ENCODE peak calls at places on chromosomes 6 and 20, in four cellular contexts. H is GM12878, F is GM12891, C is K562. M is an unnamed sample.

GRCh38 chr6:33235221-33235634 is 26.9 kb downstream of the RING1 start:
- DNase-seq in H (no peak), F (no peak), C (no peak), M (no peak)

GRCh38 chr20:15882553-15882952 is 690.7 kb downstream of the KIF16B start:
- DNase-seq in F (no peak), H (no peak), C (no peak), M (no peak)

GRCh38 chr6:5723905-5724691 is 282.6 kb downstream of the NRN1 start:
- DNase-seq in H (peak), F (peak), C (no peak), M (peak)

GRCh38 chr20:56360899-56361199 is 2.1 kb downstream of the FAM210B start:
- DNase-seq in H (no peak), F (no peak), C (peak), M (no peak)

GRCh38 chr20:17735206-17735804 is 35.5 kb downstream of the BANF2 start:
- DNase-seq in C (no peak), H (no peak), F (no peak), M (no peak)

GRCh38 chr6:109332748-109333147 is 49.5 kb downstream of the CD164 start:
- DNase-seq in F (no peak), C (peak), H (no peak), M (no peak)

GRCh38 chr6:148869589-148869988 is 122.8 kb downstream of the UST start:
- DNase-seq in F (no peak), H (no peak), C (no peak), M (no peak)

GRCh38 chr6:158042245-158042798 is 60.7 kb downstream of the SYNJ2 start:
- DNase-seq in H (no peak), C (peak), F (no peak), M (no peak)

GRCh38 chr20:57813870-57814269 is 104.1 kb upstream of the PMEPA1 start:
- DNase-seq in H (no peak), F (no peak), C (no peak), M (no peak)

GRCh38 chr6:1837868-1838267 is 228.2 kb downstream of the FOXC1 start:
- DNase-seq in F (no peak), C (no peak), H (no peak), M (no peak)

GRCh38 chr6:134049176-134049575 is 3.2 kb downstream of the SLC2A12 start:
- DNase-seq in H (no peak), F (no peak), C (no peak), M (no peak)

GRCh38 chr20:14984305-14984704 is 646.9 kb upstream of the FLRT3 start:
- DNase-seq in F (no peak), C (no peak), H (no peak), M (no peak)

GRCh38 chr6:28764014-28764723 is 159.6 kb downstream of the TRIM27 start:
- DNase-seq in H (no peak), C (peak), F (no peak), M (no peak)

DNA sequence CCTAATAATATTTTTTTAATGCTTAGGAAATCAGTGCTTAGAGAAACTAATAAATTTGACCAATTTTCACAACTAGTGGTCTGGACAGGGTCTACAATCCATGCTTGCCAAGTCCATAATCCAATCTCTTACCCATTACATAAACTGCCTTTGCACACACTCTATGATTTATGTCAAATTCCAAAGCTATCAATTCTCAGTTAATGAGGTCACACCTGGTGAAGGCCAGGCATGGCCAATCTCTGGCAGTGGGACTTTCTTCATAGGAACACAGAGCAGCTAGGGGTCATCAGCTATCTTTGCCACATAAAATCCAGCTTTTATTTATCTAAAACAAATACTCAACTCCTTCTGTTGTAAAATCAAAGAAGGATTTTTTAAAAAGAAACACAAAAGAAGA is 21.2 kb downstream of the PAK5 start:
- DNase-seq in H (no peak), C (no peak), F (no peak), M (no peak)
- TF ChIP-seq SPI1 in H (no peak), C (no peak), F (no peak), M (no peak)

GRCh38 chr20:50931048-50931305 is 260 bp downstream of the ADNP start:
- DNase-seq in C (no peak), F (peak), H (no peak), M (no peak)

GRCh38 chr20:50929299-50930138 is 1.7 kb downstream of the ADNP start:
- DNase-seq in C (peak), F (peak), H (peak), M (peak)

GRCh38 chr20:50931306-50932015 is at the start of gene ADNP:
- DNase-seq in C (peak), F (peak), H (peak), M (peak)

GRCh38 chr20:50932016-50932338 is 740 bp upstream of the ADNP start:
- DNase-seq in F (no peak), H (no peak), C (no peak), M (no peak)

GRCh38 chr20:50930139-50931047 is 844 bp downstream of the ADNP start:
- DNase-seq in F (no peak), H (no peak), C (peak), M (no peak)
- TF ChIP-seq SPI1 in F (no peak), H (no peak), C (no peak), M (no peak)

GRCh38 chr6:169158750-169159149 is 94.9 kb downstream of the THBS2 start:
- DNase-seq in C (no peak), H (no peak), F (no peak), M (no peak)
- TF ChIP-seq SPI1 in C (no peak), H (no peak), F (no peak), M (no peak)

GRCh38 chr20:4613718-4614620 is 107.7 kb upstream of the PRND start:
- DNase-seq in H (peak), F (peak), C (peak), M (peak)

GRCh38 chr20:4613184-4613583 is 108.5 kb upstream of the PRND start:
- DNase-seq in F (no peak), C (no peak), H (no peak), M (no peak)

GRCh38 chr20:4617484-4617883 is 104.2 kb upstream of the PRND start:
- DNase-seq in C (no peak), F (no peak), H (no peak), M (no peak)

DNA sequence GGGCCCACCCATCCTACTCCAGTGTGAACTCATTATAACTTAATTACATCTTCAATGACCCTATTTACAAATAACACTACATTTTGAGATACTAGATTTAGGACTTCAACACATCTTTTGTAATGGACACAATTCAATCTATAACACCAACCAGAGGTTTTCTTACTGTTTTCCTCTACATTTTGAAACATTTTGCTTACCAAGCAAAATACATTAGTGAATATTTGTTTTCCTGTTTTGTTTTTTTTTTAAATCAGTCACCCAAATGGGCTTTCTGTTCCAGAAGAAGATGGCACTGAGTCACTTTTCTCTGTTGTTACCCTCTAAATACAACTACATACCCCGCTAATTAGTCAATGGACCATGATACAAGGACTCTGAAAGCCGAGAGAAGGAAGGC is 104.7 kb upstream of the PRND start:
- DNase-seq in F (no peak), H (no peak), C (no peak), M (no peak)
- TF ChIP-seq SPI1 in F (no peak), H (no peak), C (no peak), M (no peak)

GRCh38 chr6:81743649-81744048 is 8.8 kb downstream of the TENT5A start:
- DNase-seq in H (no peak), F (no peak), C (no peak), M (no peak)
- TF ChIP-seq SPI1 in H (no peak), F (no peak), C (no peak), M (no peak)

GRCh38 chr20:64083380-64084208 is 604 bp downstream of the LKAAEAR1 start:
- DNase-seq in F (no peak), C (peak), H (no peak), M (peak)
- TF ChIP-seq SPI1 in F (no peak), C (no peak), H (no peak), M (no peak)

GRCh38 chr20:59437601-59438031 is 137.2 kb downstream of the EDN3 start:
- DNase-seq in F (no peak), C (no peak), H (no peak), M (no peak)

GRCh38 chr20:59431014-59431413 is 130.6 kb downstream of the EDN3 start:
- DNase-seq in H (no peak), C (no peak), F (no peak), M (no peak)

GRCh38 chr20:59438201-59438600 is 137.8 kb downstream of the EDN3 start:
- DNase-seq in C (no peak), F (no peak), H (no peak), M (no peak)

GRCh38 chr20:59435496-59435895 is 135.1 kb downstream of the EDN3 start:
- DNase-seq in F (no peak), C (no peak), H (no peak), M (no peak)

DNA sequence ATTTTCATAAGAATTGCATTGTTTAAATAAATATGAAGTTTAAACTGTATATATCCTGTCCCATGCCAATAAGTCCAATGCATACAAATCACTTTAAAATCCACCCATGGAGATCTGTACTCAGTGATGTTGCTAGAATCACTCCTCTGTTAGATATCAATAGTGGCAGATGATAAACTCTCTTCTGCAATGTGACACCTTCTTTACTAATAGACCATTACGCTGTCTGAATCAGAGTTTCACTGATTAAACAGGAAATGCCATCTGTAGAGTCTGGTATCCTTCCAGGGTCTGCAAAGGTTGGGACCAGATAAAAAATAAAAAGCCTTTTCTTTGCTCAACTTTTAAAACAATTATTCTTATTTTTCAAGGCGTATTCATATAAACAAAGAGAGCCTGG is 134.5 kb downstream of the EDN3 start:
- DNase-seq in F (no peak), H (no peak), C (no peak), M (no peak)
- TF ChIP-seq SPI1 in F (no peak), H (no peak), C (no peak), M (no peak)

GRCh38 chr6:89999154-89999553 is 104.9 kb downstream of the GJA10 start:
- DNase-seq in H (no peak), C (peak), F (no peak), M (peak)
- TF ChIP-seq SPI1 in H (no peak), C (no peak), F (no peak), M (no peak)

GRCh38 chr6:31083742-31084354 is 28.5 kb downstream of the C6orf15 start:
- DNase-seq in F (no peak), C (peak), H (no peak), M (peak)

GRCh38 chr6:31090973-31091364 is 21.4 kb downstream of the C6orf15 start:
- DNase-seq in H (no peak), F (no peak), C (no peak), M (no peak)

GRCh38 chr6:31086788-31087440 is 25.5 kb downstream of the C6orf15 start:
- DNase-seq in C (peak), F (no peak), H (no peak), M (no peak)

GRCh38 chr6:31090275-31090972 is 22.0 kb downstream of the C6orf15 start:
- DNase-seq in F (no peak), C (no peak), H (no peak), M (no peak)

DNA sequence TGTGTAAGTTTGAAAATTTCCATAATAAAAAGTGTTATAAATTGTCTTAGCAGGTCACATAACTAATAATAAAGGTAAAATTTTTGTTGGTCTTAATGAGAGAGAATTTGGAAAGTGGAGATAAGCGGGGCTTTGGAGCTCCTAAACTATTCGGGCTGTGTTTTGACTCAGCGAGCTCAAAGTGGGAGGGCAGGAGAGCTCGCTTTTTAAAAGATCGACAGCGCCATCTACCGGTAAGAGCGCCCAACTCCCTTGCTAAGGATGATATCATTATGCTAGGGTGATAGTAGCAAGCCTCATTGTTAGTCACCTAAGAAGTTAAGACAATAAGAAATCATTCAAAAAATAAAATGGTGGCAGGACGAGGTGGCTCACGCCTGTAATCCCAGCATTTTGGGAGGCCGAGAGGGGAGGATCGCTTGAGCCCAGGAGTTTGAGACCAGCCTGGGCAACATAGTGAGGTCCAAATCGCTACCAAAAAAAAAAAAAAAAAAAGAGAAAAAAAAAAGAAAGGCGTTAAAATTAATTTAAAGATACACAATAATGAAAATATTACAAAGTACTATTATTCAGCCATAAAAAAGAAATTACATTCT is 24.8 kb downstream of the C6orf15 start:
- DNase-seq in H (peak), F (peak), C (peak), M (peak)
- TF ChIP-seq SPI1 in H (no peak), F (no peak), C (no peak), M (no peak)